ENCODE peak calls at places on chromosome 10, in four cellular contexts. I, A, U and J are unnamed samples.

GRCh38 chr10:61933857-61934559 is 32.5 kb downstream of the ARID5B start:
- DNase-seq in U (no peak), I (no peak), A (no peak), J (no peak)

GRCh38 chr10:70672993-70673928 is 955 bp downstream of the ADAMTS14 start:
- DNase-seq in U (peak), I (no peak), A (no peak), J (no peak)

GRCh38 chr10:130053561-130053960 is 57.1 kb downstream of the C10orf143 start:
- DNase-seq in U (no peak), A (no peak), I (no peak), J (peak)

GRCh38 chr10:71963351-71963755 is 842 bp upstream of the CHST3 start:
- DNase-seq in U (no peak), I (no peak), A (no peak), J (no peak)

GRCh38 chr10:108598831-108599230 is 1324.5 kb downstream of the XPNPEP1 start:
- DNase-seq in I (no peak), A (no peak), U (peak), J (no peak)

GRCh38 chr10:102769375-102770107 is 25.8 kb downstream of the WBP1L start:
- DNase-seq in A (no peak), U (no peak), I (no peak), J (no peak)

GRCh38 chr10:71891437-71891836 is 40.4 kb upstream of the PSAP start:
- DNase-seq in I (no peak), U (no peak), A (no peak), J (no peak)

GRCh38 chr10:17229016-17229716 is 1.1 kb downstream of the VIM start:
- DNase-seq in U (peak), I (peak), A (no peak), J (peak)

GRCh38 chr10:130078120-130078519 is 32.5 kb downstream of the C10orf143 start:
- DNase-seq in A (no peak), U (no peak), I (no peak), J (no peak)

GRCh38 chr10:104336829-104337526 is 1.3 kb downstream of the ITPRIP start:
- DNase-seq in A (no peak), I (no peak), U (peak), J (no peak)

GRCh38 chr10:72353028-72353962 is 1.4 kb downstream of the DNAJB12 start:
- DNase-seq in I (no peak), U (no peak), A (no peak), J (no peak)

GRCh38 chr10:78543749-78544446 is 510.2 kb downstream of the RPS24 start:
- DNase-seq in I (no peak), U (no peak), A (no peak), J (no peak)

GRCh38 chr10:117132751-117133231 is 5.3 kb downstream of the VAX1 start:
- DNase-seq in I (no peak), A (no peak), U (no peak), J (no peak)

GRCh38 chr10:17086865-17087264 is 42.7 kb downstream of the CUBN start:
- DNase-seq in A (no peak), U (no peak), I (no peak), J (no peak)

GRCh38 chr10:99742701-99743100 is 10.7 kb downstream of the CUTC start:
- DNase-seq in A (no peak), I (no peak), U (no peak), J (no peak)

GRCh38 chr10:3986407-3987141 is 201.6 kb upstream of the KLF6 start:
- DNase-seq in A (no peak), U (no peak), I (no peak), J (no peak)

GRCh38 chr10:119285495-119286267 is 78.3 kb downstream of the GRK5 start:
- DNase-seq in U (no peak), A (no peak), I (no peak), J (no peak)

GRCh38 chr10:15325243-15326002 is 45.7 kb downstream of the FAM171A1 start:
- DNase-seq in A (no peak), I (no peak), U (peak), J (no peak)

GRCh38 chr10:43222296-43222695 is 44.6 kb downstream of the RASGEF1A start:
- DNase-seq in A (no peak), U (no peak), I (no peak), J (no peak)

GRCh38 chr10:126669188-126669587 is 1.3 kb downstream of the C10orf90 start:
- DNase-seq in I (no peak), U (no peak), A (no peak), J (no peak)

GRCh38 chr10:117221156-117221711 is 19.7 kb upstream of the SLC18A2 start:
- DNase-seq in U (peak), A (no peak), I (no peak), J (no peak)

GRCh38 chr10:75922435-75922834 is 491.0 kb downstream of the LRMDA start:
- DNase-seq in I (no peak), A (no peak), U (peak), J (no peak)

GRCh38 chr10:72545511-72545910 is 80.4 kb downstream of the MICU1 start:
- DNase-seq in U (no peak), I (no peak), A (no peak), J (no peak)

GRCh38 chr10:133087679-133088523 is at the start of gene ADGRA1:
- DNase-seq in A (no peak), U (no peak), I (no peak), J (no peak)

GRCh38 chr10:85624511-85624910 is 742.1 kb downstream of the GRID1 start:
- DNase-seq in U (no peak), A (no peak), I (no peak), J (no peak)

GRCh38 chr10:119104653-119105024 is 726 bp downstream of the DENND10 start:
- DNase-seq in U (peak), I (no peak), A (no peak), J (no peak)

GRCh38 chr10:117133273-117134083 is 4.6 kb downstream of the VAX1 start:
- DNase-seq in I (no peak), A (no peak), U (no peak), J (no peak)

GRCh38 chr10:88661018-88661417 is 3.2 kb upstream of the LIPF start:
- DNase-seq in I (no peak), U (no peak), A (no peak), J (no peak)

GRCh38 chr10:33810986-33811385 is 476.5 kb upstream of the NRP1 start:
- DNase-seq in A (no peak), U (no peak), I (no peak), J (no peak)

GRCh38 chr10:118832242-118832651 is 77.5 kb upstream of the CACUL1 start:
- DNase-seq in U (no peak), A (no peak), I (no peak), J (no peak)

GRCh38 chr10:98463022-98463421 is 16.3 kb upstream of the HPS1 start:
- DNase-seq in I (no peak), U (no peak), A (no peak), J (no peak)

GRCh38 chr10:109328001-109328400 is 595.3 kb downstream of the XPNPEP1 start:
- DNase-seq in I (no peak), A (no peak), U (no peak), J (no peak)

GRCh38 chr10:11213156-11213555 is 195.5 kb downstream of the CELF2 start:
- DNase-seq in U (no peak), A (no peak), I (no peak), J (no peak)

GRCh38 chr10:71712572-71713134 is 6.9 kb downstream of the C10orf105 start:
- DNase-seq in A (no peak), U (no peak), I (no peak), J (no peak)